ENCODE peak calls at places on chromosomes 11 and 22, in five cellular contexts. S is H1, R is fibroblast of lung, L is HTR-8/SVneo, Z is PC-9. F is an unnamed sample.

GRCh38 chr11:56394381-56394780 is 18.1 kb upstream of the OR5AL1 start:
- DNase-seq in S (no peak), R (no peak), L (no peak), Z (no peak), F (no peak)

GRCh38 chr11:2115308-2115707 is 23.9 kb downstream of the IGF2 start:
- DNase-seq in S (no peak), R (no peak), L (no peak), Z (no peak), F (no peak)

GRCh38 chr22:48663297-48663696 is 1164.4 kb downstream of the BRD1 start:
- DNase-seq in S (no peak), R (no peak), L (no peak), Z (no peak), F (no peak)

GRCh38 chr22:42078469-42079318 is 806 bp upstream of the SMDT1 start:
- DNase-seq in S (no peak), R (peak), L (no peak), Z (no peak), F (no peak)

GRCh38 chr22:46425011-46425410 is 89.5 kb downstream of the TRMU start:
- DNase-seq in S (no peak), R (no peak), L (no peak), Z (no peak), F (no peak)

GRCh38 chr22:30881361-30882180 is 87.0 kb downstream of the MORC2 start:
- DNase-seq in S (no peak), R (no peak), L (no peak), Z (no peak), F (peak)

GRCh38 chr22:20566420-20567260 is 59.2 kb downstream of the MED15 start:
- DNase-seq in S (no peak), R (peak), L (no peak), Z (peak), F (no peak)

GRCh38 chr22:49571326-49571725 is 256.3 kb downstream of the BRD1 start:
- DNase-seq in S (peak), R (no peak), L (no peak), Z (no peak), F (peak)

GRCh38 chr11:6615882-6616585 is 3.2 kb downstream of the TPP1 start:
- DNase-seq in S (no peak), R (no peak), L (no peak), Z (no peak), F (no peak)

GRCh38 chr11:96200243-96200642 is 142.8 kb downstream of the MAML2 start:
- DNase-seq in S (no peak), R (peak), L (no peak), Z (no peak), F (no peak)

GRCh38 chr11:56846631-56847400 is 98.3 kb upstream of the OR9G4 start:
- DNase-seq in S (no peak), R (no peak), L (no peak), Z (no peak), F (no peak)

GRCh38 chr22:40499187-40499753 is 128.9 kb downstream of the SGSM3 start:
- DNase-seq in S (no peak), R (peak), L (peak), Z (peak), F (no peak)

F was measured in aorta.